ENCODE peak calls at places on chromosomes 5 and 9, in four cellular contexts. One of them, this sample, is unnamed.

GRCh38 chr9:128550226-128550625 is 2.2 kb upstream of the SPTAN1 start:
- DNase-seq in hippocampal formation: peak; percentile 21
- DNase-seq in ovary: no peak
- DNase-seq in AG08396: no peak
- DNase-seq in this sample: no peak

GRCh38 chr5:125058185-125058826 is 311.9 kb upstream of the ZNF608 start:
- DNase-seq in hippocampal formation: peak; percentile 17
- DNase-seq in ovary: no peak
- DNase-seq in AG08396: no peak
- DNase-seq in this sample: no peak

GRCh38 chr9:20437466-20437865 is 184.8 kb downstream of the MLLT3 start:
- DNase-seq in hippocampal formation: no peak
- DNase-seq in ovary: no peak
- DNase-seq in AG08396: no peak
- DNase-seq in this sample: no peak

GRCh38 chr9:92917176-92917800 is 30.0 kb upstream of the FGD3 start:
- DNase-seq in hippocampal formation: no peak
- DNase-seq in ovary: no peak
- DNase-seq in AG08396: no peak
- DNase-seq in this sample: no peak

GRCh38 chr9:91994422-91994821 is 44.4 kb upstream of the ROR2 start:
- DNase-seq in hippocampal formation: no peak
- DNase-seq in ovary: no peak
- DNase-seq in AG08396: no peak
- DNase-seq in this sample: no peak

GRCh38 chr9:126805546-126806262 is 864 bp downstream of the ZBTB43 start:
- DNase-seq in hippocampal formation: no peak
- DNase-seq in ovary: peak; percentile 19
- DNase-seq in AG08396: peak; percentile 54
- DNase-seq in this sample: no peak

GRCh38 chr9:16252631-16253030 is 617.8 kb downstream of the BNC2 start:
- DNase-seq in hippocampal formation: no peak
- DNase-seq in ovary: no peak
- DNase-seq in AG08396: no peak
- DNase-seq in this sample: no peak

GRCh38 chr5:154501566-154501965 is 23.5 kb upstream of the HAND1 start:
- DNase-seq in hippocampal formation: no peak
- DNase-seq in ovary: no peak
- DNase-seq in AG08396: no peak
- DNase-seq in this sample: no peak

GRCh38 chr9:113530942-113531341 is 67.4 kb downstream of the RGS3 start:
- DNase-seq in hippocampal formation: no peak
- DNase-seq in ovary: no peak
- DNase-seq in AG08396: no peak
- DNase-seq in this sample: no peak

GRCh38 chr9:105842023-105842644 is 147.8 kb downstream of the TMEM38B start:
- DNase-seq in hippocampal formation: peak; percentile 8
- DNase-seq in ovary: no peak
- DNase-seq in AG08396: peak; percentile 37
- DNase-seq in this sample: peak; percentile 51

GRCh38 chr9:137286980-137287383 is 9.5 kb downstream of the TOR4A start:
- DNase-seq in hippocampal formation: no peak
- DNase-seq in ovary: peak; percentile 25
- DNase-seq in AG08396: peak; percentile 85
- DNase-seq in this sample: no peak

GRCh38 chr5:34663771-34664496 is 7.8 kb downstream of the RAI14 start:
- DNase-seq in hippocampal formation: no peak
- DNase-seq in ovary: no peak
- DNase-seq in AG08396: no peak
- DNase-seq in this sample: no peak

GRCh38 chr9:132192728-132193127 is 30.9 kb downstream of the NTNG2 start:
- DNase-seq in hippocampal formation: peak; percentile 61
- DNase-seq in ovary: no peak
- DNase-seq in AG08396: no peak
- DNase-seq in this sample: peak; percentile 72

GRCh38 chr5:39523821-39524220 is 99.0 kb upstream of the DAB2 start:
- DNase-seq in hippocampal formation: no peak
- DNase-seq in ovary: no peak
- DNase-seq in AG08396: peak; percentile 16
- DNase-seq in this sample: no peak

GRCh38 chr5:56676091-56676768 is 139.1 kb upstream of the MAP3K1 start:
- DNase-seq in hippocampal formation: no peak
- DNase-seq in ovary: no peak
- DNase-seq in AG08396: no peak
- DNase-seq in this sample: no peak

GRCh38 chr5:149063901-149064478 is 1.1 kb upstream of the SH3TC2 start:
- DNase-seq in hippocampal formation: no peak
- DNase-seq in ovary: no peak
- DNase-seq in AG08396: no peak
- DNase-seq in this sample: no peak

GRCh38 chr5:56286015-56286992 is 53.2 kb upstream of the ANKRD55 start:
- DNase-seq in hippocampal formation: no peak
- DNase-seq in ovary: no peak
- DNase-seq in AG08396: no peak
- DNase-seq in this sample: no peak

GRCh38 chr5:13553896-13554295 is 390.6 kb downstream of the DNAH5 start:
- DNase-seq in hippocampal formation: no peak
- DNase-seq in ovary: no peak
- DNase-seq in AG08396: peak; percentile 64
- DNase-seq in this sample: no peak

GRCh38 chr9:33143241-33143642 is 23.9 kb downstream of the B4GALT1 start:
- DNase-seq in hippocampal formation: no peak
- DNase-seq in ovary: no peak
- DNase-seq in AG08396: no peak
- DNase-seq in this sample: no peak

GRCh38 chr5:38059876-38060275 is 198.5 kb upstream of the EGFLAM start:
- DNase-seq in hippocampal formation: no peak
- DNase-seq in ovary: peak; percentile 20
- DNase-seq in AG08396: no peak
- DNase-seq in this sample: no peak

GRCh38 chr9:70367305-70367930 is 47.0 kb downstream of the KLF9 start:
- DNase-seq in hippocampal formation: no peak
- DNase-seq in ovary: no peak
- DNase-seq in AG08396: no peak
- DNase-seq in this sample: no peak

GRCh38 chr5:97764700-97765099 is 581.7 kb upstream of the RIOK2 start:
- DNase-seq in hippocampal formation: no peak
- DNase-seq in ovary: no peak
- DNase-seq in AG08396: peak; percentile 51
- DNase-seq in this sample: no peak

GRCh38 chr5:125603321-125603720 is 819.9 kb upstream of the GRAMD2B start:
- DNase-seq in hippocampal formation: no peak
- DNase-seq in ovary: no peak
- DNase-seq in AG08396: no peak
- DNase-seq in this sample: no peak

GRCh38 chr9:93265301-93265971 is 81.5 kb downstream of the WNK2 start:
- DNase-seq in hippocampal formation: no peak
- DNase-seq in ovary: no peak
- DNase-seq in AG08396: no peak
- DNase-seq in this sample: no peak

GRCh38 chr5:11555171-11555570 is 349.1 kb downstream of the CTNND2 start:
- DNase-seq in hippocampal formation: peak; percentile 28
- DNase-seq in ovary: no peak
- DNase-seq in AG08396: no peak
- DNase-seq in this sample: peak; percentile 70

GRCh38 chr9:3858961-3859360 is 333.2 kb upstream of the RFX3 start:
- DNase-seq in hippocampal formation: no peak
- DNase-seq in ovary: no peak
- DNase-seq in AG08396: no peak
- DNase-seq in this sample: no peak

GRCh38 chr5:95283761-95284511 is 958 bp downstream of the MCTP1 start:
- DNase-seq in hippocampal formation: no peak
- DNase-seq in ovary: no peak
- DNase-seq in AG08396: peak; percentile 43
- DNase-seq in this sample: peak; percentile 16

GRCh38 chr9:119060629-119061385 is 308.4 kb downstream of the BRINP1 start:
- DNase-seq in hippocampal formation: no peak
- DNase-seq in ovary: no peak
- DNase-seq in AG08396: no peak
- DNase-seq in this sample: no peak